ENCODE peak calls at places on chromosomes 16 and 17, in five cellular contexts. One of them, this sample, is unnamed.

GRCh38 chr17:45688353-45688752 is 95.8 kb upstream of the CRHR1 start:
- DNase-seq in CD8-positive, alpha-beta T cell: no peak
- DNase-seq in stimulated activated CD4-positive, alpha-beta T cell treated with anti-CD3 and anti-CD28 coated beads, Interleukin-2, amount 100 ng/mL, for 48 hours: no peak
- DNase-seq in NCI-H226: no peak
- DNase-seq in activated T-helper 2 cell treated with anti-CD3 and anti-CD28 coated beads, Interferon-gamma antibody, Interleukin-2, Interleukin-4, amounts not matched to agents 10 μg/mL and 5 μg/mL and 100 μg/mL, durations not matched to agents 14 hours and 24 hours and 36 hours: no peak
- DNase-seq in this sample: peak; percentile 5

GRCh38 chr17:74427048-74427762 is 4.7 kb upstream of the GPRC5C start:
- DNase-seq in CD8-positive, alpha-beta T cell: no peak
- DNase-seq in stimulated activated CD4-positive, alpha-beta T cell treated with anti-CD3 and anti-CD28 coated beads, Interleukin-2, amount 100 ng/mL, for 48 hours: no peak
- DNase-seq in NCI-H226: no peak
- DNase-seq in activated T-helper 2 cell treated with anti-CD3 and anti-CD28 coated beads, Interferon-gamma antibody, Interleukin-2, Interleukin-4, amounts not matched to agents 10 μg/mL and 5 μg/mL and 100 μg/mL, durations not matched to agents 14 hours and 24 hours and 36 hours: no peak
- DNase-seq in this sample: no peak

GRCh38 chr17:82767041-82767754 is 15.3 kb downstream of the TBCD start:
- DNase-seq in CD8-positive, alpha-beta T cell: no peak
- DNase-seq in stimulated activated CD4-positive, alpha-beta T cell treated with anti-CD3 and anti-CD28 coated beads, Interleukin-2, amount 100 ng/mL, for 48 hours: peak; percentile 59
- DNase-seq in NCI-H226: no peak
- DNase-seq in activated T-helper 2 cell treated with anti-CD3 and anti-CD28 coated beads, Interferon-gamma antibody, Interleukin-2, Interleukin-4, amounts not matched to agents 10 μg/mL and 5 μg/mL and 100 μg/mL, durations not matched to agents 14 hours and 24 hours and 36 hours: no peak
- DNase-seq in this sample: peak; percentile 73

GRCh38 chr16:50304467-50305440 is 38.4 kb downstream of the ADCY7 start:
- DNase-seq in CD8-positive, alpha-beta T cell: no peak
- DNase-seq in stimulated activated CD4-positive, alpha-beta T cell treated with anti-CD3 and anti-CD28 coated beads, Interleukin-2, amount 100 ng/mL, for 48 hours: no peak
- DNase-seq in NCI-H226: no peak
- DNase-seq in activated T-helper 2 cell treated with anti-CD3 and anti-CD28 coated beads, Interferon-gamma antibody, Interleukin-2, Interleukin-4, amounts not matched to agents 10 μg/mL and 5 μg/mL and 100 μg/mL, durations not matched to agents 14 hours and 24 hours and 36 hours: no peak
- DNase-seq in this sample: no peak

GRCh38 chr17:27430882-27431491 is 25.3 kb upstream of the KSR1 start:
- DNase-seq in CD8-positive, alpha-beta T cell: no peak
- DNase-seq in stimulated activated CD4-positive, alpha-beta T cell treated with anti-CD3 and anti-CD28 coated beads, Interleukin-2, amount 100 ng/mL, for 48 hours: no peak
- DNase-seq in NCI-H226: peak; percentile 28
- DNase-seq in activated T-helper 2 cell treated with anti-CD3 and anti-CD28 coated beads, Interferon-gamma antibody, Interleukin-2, Interleukin-4, amounts not matched to agents 10 μg/mL and 5 μg/mL and 100 μg/mL, durations not matched to agents 14 hours and 24 hours and 36 hours: no peak
- DNase-seq in this sample: peak; percentile 57

GRCh38 chr17:48374650-48375230 is 55.3 kb downstream of the SKAP1 start:
- DNase-seq in CD8-positive, alpha-beta T cell: peak; percentile 3
- DNase-seq in stimulated activated CD4-positive, alpha-beta T cell treated with anti-CD3 and anti-CD28 coated beads, Interleukin-2, amount 100 ng/mL, for 48 hours: peak; percentile 10
- DNase-seq in NCI-H226: no peak
- DNase-seq in activated T-helper 2 cell treated with anti-CD3 and anti-CD28 coated beads, Interferon-gamma antibody, Interleukin-2, Interleukin-4, amounts not matched to agents 10 μg/mL and 5 μg/mL and 100 μg/mL, durations not matched to agents 14 hours and 24 hours and 36 hours: no peak
- DNase-seq in this sample: peak; percentile 49

GRCh38 chr17:47250855-47251254 is 2.8 kb upstream of the ITGB3 start:
- DNase-seq in CD8-positive, alpha-beta T cell: no peak
- DNase-seq in stimulated activated CD4-positive, alpha-beta T cell treated with anti-CD3 and anti-CD28 coated beads, Interleukin-2, amount 100 ng/mL, for 48 hours: no peak
- DNase-seq in NCI-H226: no peak
- DNase-seq in activated T-helper 2 cell treated with anti-CD3 and anti-CD28 coated beads, Interferon-gamma antibody, Interleukin-2, Interleukin-4, amounts not matched to agents 10 μg/mL and 5 μg/mL and 100 μg/mL, durations not matched to agents 14 hours and 24 hours and 36 hours: no peak
- DNase-seq in this sample: no peak

GRCh38 chr17:67202503-67202902 is 42.5 kb downstream of the HELZ start:
- DNase-seq in CD8-positive, alpha-beta T cell: no peak
- DNase-seq in stimulated activated CD4-positive, alpha-beta T cell treated with anti-CD3 and anti-CD28 coated beads, Interleukin-2, amount 100 ng/mL, for 48 hours: no peak
- DNase-seq in NCI-H226: no peak
- DNase-seq in activated T-helper 2 cell treated with anti-CD3 and anti-CD28 coated beads, Interferon-gamma antibody, Interleukin-2, Interleukin-4, amounts not matched to agents 10 μg/mL and 5 μg/mL and 100 μg/mL, durations not matched to agents 14 hours and 24 hours and 36 hours: no peak
- DNase-seq in this sample: no peak

GRCh38 chr17:44543213-44543904 is 13.9 kb upstream of the FZD2 start:
- DNase-seq in CD8-positive, alpha-beta T cell: no peak
- DNase-seq in stimulated activated CD4-positive, alpha-beta T cell treated with anti-CD3 and anti-CD28 coated beads, Interleukin-2, amount 100 ng/mL, for 48 hours: no peak
- DNase-seq in NCI-H226: peak; percentile 95
- DNase-seq in activated T-helper 2 cell treated with anti-CD3 and anti-CD28 coated beads, Interferon-gamma antibody, Interleukin-2, Interleukin-4, amounts not matched to agents 10 μg/mL and 5 μg/mL and 100 μg/mL, durations not matched to agents 14 hours and 24 hours and 36 hours: no peak
- DNase-seq in this sample: peak; percentile 97

This sample was measured in trophoblast cell.